ENCODE peak calls at places on chromosomes 16 and 17, in four cellular contexts. One of them, this sample, is unnamed.

GRCh38 chr17:40562841-40563370 is 2.4 kb downstream of the CCR7 start:
- DNase-seq in uterus: no peak
- DNase-seq in nephron progenitor cell: no peak
- DNase-seq in stomach: no peak
- DNase-seq in this sample: no peak

GRCh38 chr17:44187131-44187899 is 543 bp downstream of the TMUB2 start:
- DNase-seq in uterus: no peak
- DNase-seq in stomach: no peak
- DNase-seq in nephron progenitor cell: no peak
- DNase-seq in this sample: no peak

GRCh38 chr16:67767953-67768352 is 38.4 kb downstream of the RANBP10 start:
- DNase-seq in nephron progenitor cell: no peak
- DNase-seq in stomach: no peak
- DNase-seq in uterus: no peak
- DNase-seq in this sample: no peak

GRCh38 chr17:44023545-44024270 is 8.9 kb upstream of the TMEM101 start:
- DNase-seq in stomach: no peak
- DNase-seq in uterus: no peak
- DNase-seq in nephron progenitor cell: no peak
- DNase-seq in this sample: no peak

GRCh38 chr17:82328141-82328993 is 5.2 kb downstream of the SECTM1 start:
- DNase-seq in nephron progenitor cell: no peak
- DNase-seq in stomach: peak; percentile 61
- DNase-seq in uterus: no peak
- DNase-seq in this sample: no peak

GRCh38 chr17:59435238-59435637 is 103.8 kb downstream of the YPEL2 start:
- DNase-seq in uterus: no peak
- DNase-seq in stomach: no peak
- DNase-seq in nephron progenitor cell: no peak
- DNase-seq in this sample: no peak

GRCh38 chr16:50210266-50211038 is 55.9 kb upstream of the ADCY7 start:
- DNase-seq in stomach: peak; percentile 81
- DNase-seq in uterus: peak; percentile 79
- DNase-seq in nephron progenitor cell: peak; percentile 61
- DNase-seq in this sample: peak; percentile 82

GRCh38 chr16:56967733-56968132 is 6.0 kb downstream of the CETP start:
- DNase-seq in stomach: no peak
- DNase-seq in nephron progenitor cell: no peak
- DNase-seq in uterus: no peak
- DNase-seq in this sample: no peak

GRCh38 chr17:78224226-78225087 is 7.0 kb upstream of the TMEM235 start:
- DNase-seq in stomach: no peak
- DNase-seq in uterus: no peak
- DNase-seq in nephron progenitor cell: no peak
- DNase-seq in this sample: no peak

GRCh38 chr16:67723151-67723915 is 4.2 kb upstream of the GFOD2 start:
- DNase-seq in nephron progenitor cell: no peak
- DNase-seq in stomach: no peak
- DNase-seq in uterus: no peak
- DNase-seq in this sample: no peak

GRCh38 chr16:676565-677297 is 1.3 kb downstream of the RHBDL1 start:
- DNase-seq in stomach: peak; percentile 83
- DNase-seq in uterus: no peak
- DNase-seq in nephron progenitor cell: no peak
- DNase-seq in this sample: no peak

GRCh38 chr17:79942591-79943353 is 92.9 kb downstream of the TBC1D16 start:
- DNase-seq in stomach: no peak
- DNase-seq in uterus: peak; percentile 55
- DNase-seq in nephron progenitor cell: peak; percentile 3
- DNase-seq in this sample: no peak

GRCh38 chr17:71709974-71710373 is 410.8 kb upstream of the SOX9 start:
- DNase-seq in uterus: no peak
- DNase-seq in nephron progenitor cell: no peak
- DNase-seq in stomach: no peak
- DNase-seq in this sample: no peak

GRCh38 chr16:30132591-30132990 is 9.6 kb upstream of the MAPK3 start:
- DNase-seq in nephron progenitor cell: no peak
- DNase-seq in stomach: no peak
- DNase-seq in uterus: no peak
- DNase-seq in this sample: no peak

GRCh38 chr17:51683291-51683690 is 422.9 kb downstream of the UTP18 start:
- DNase-seq in uterus: no peak
- DNase-seq in nephron progenitor cell: no peak
- DNase-seq in stomach: no peak
- DNase-seq in this sample: no peak

GRCh38 chr16:7397901-7398300 is 65.3 kb downstream of the RBFOX1 start:
- DNase-seq in nephron progenitor cell: no peak
- DNase-seq in uterus: no peak
- DNase-seq in stomach: no peak
- DNase-seq in this sample: no peak

GRCh38 chr17:72393553-72393952 is 272.7 kb downstream of the SOX9 start:
- DNase-seq in stomach: no peak
- DNase-seq in nephron progenitor cell: no peak
- DNase-seq in uterus: no peak
- DNase-seq in this sample: no peak

GRCh38 chr16:35391328-35391727 is 1931.9 kb downstream of the TP53TG3F start:
- DNase-seq in uterus: no peak
- DNase-seq in stomach: no peak
- DNase-seq in nephron progenitor cell: peak; percentile 6
- DNase-seq in this sample: peak; percentile 15
- TF ChIP-seq CTCF in uterus: no peak
- TF ChIP-seq CTCF in stomach: peak; percentile 40
- TF ChIP-seq CTCF in nephron progenitor cell: peak; percentile 15
- TF ChIP-seq CTCF in this sample: peak; percentile 73

GRCh38 chr17:57106107-57106835 is 21.2 kb downstream of the AKAP1 start:
- DNase-seq in uterus: no peak
- DNase-seq in nephron progenitor cell: no peak
- DNase-seq in stomach: no peak
- DNase-seq in this sample: peak; percentile 34
- TF ChIP-seq CTCF in uterus: no peak
- TF ChIP-seq CTCF in nephron progenitor cell: no peak
- TF ChIP-seq CTCF in stomach: no peak
- TF ChIP-seq CTCF in this sample: peak; percentile 40

DNA sequence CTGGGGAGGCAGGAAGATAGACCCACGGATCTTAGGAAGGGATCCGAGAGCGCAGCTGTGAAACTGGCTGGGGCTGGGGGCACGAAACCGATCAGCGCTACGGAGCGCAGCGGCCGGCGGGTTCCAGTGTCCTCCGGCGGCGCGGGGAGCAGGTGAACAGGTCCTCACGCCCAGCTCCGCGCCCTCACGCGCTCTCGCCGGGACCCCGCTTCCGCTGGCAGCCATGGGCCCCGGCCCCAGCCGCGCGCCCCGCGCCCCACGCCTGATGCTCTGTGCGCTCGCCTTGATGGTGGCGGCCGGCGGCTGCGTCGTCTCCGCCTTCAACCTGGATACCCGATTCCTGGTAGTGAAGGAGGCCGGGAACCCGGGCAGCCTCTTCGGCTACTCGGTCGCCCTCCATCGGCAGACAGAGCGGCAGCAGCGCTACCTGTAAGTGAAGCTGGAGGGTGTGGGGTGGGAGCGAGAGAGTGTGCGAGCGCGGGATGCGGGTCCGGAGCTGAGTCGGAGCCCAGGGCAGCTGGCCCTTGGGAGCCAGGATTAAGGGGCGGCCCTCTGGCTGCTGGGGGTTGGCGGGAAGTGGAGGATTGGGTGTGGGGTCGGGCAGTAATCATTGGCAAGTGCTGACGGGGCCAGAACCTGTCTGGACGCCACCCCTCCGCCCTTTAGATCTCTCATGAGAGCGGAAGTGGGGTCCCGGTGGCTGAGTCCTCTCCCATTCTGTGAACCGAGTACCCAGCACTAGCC is 479 bp downstream of the ITGA3 start:
- DNase-seq in stomach: peak; percentile 76
- DNase-seq in uterus: peak; percentile 69
- DNase-seq in nephron progenitor cell: peak; percentile 79
- DNase-seq in this sample: no peak
- TF ChIP-seq CTCF in stomach: peak; percentile 15
- TF ChIP-seq CTCF in uterus: peak; percentile 57
- TF ChIP-seq CTCF in nephron progenitor cell: peak; percentile 27
- TF ChIP-seq CTCF in this sample: no peak

GRCh38 chr17:74292495-74292894 is 18.5 kb downstream of the DNAI2 start:
- DNase-seq in uterus: no peak
- DNase-seq in stomach: no peak
- DNase-seq in nephron progenitor cell: no peak
- DNase-seq in this sample: no peak

GRCh38 chr17:74288785-74289184 is 14.8 kb downstream of the DNAI2 start:
- DNase-seq in stomach: no peak
- DNase-seq in nephron progenitor cell: no peak
- DNase-seq in uterus: no peak
- DNase-seq in this sample: no peak

GRCh38 chr17:74289688-74290087 is 15.7 kb downstream of the DNAI2 start:
- DNase-seq in stomach: no peak
- DNase-seq in uterus: no peak
- DNase-seq in nephron progenitor cell: no peak
- DNase-seq in this sample: no peak

GRCh38 chr17:74287203-74287602 is 13.2 kb downstream of the DNAI2 start:
- DNase-seq in uterus: no peak
- DNase-seq in nephron progenitor cell: no peak
- DNase-seq in stomach: no peak
- DNase-seq in this sample: no peak

GRCh38 chr17:74290340-74290739 is 16.3 kb downstream of the DNAI2 start:
- DNase-seq in stomach: no peak
- DNase-seq in nephron progenitor cell: no peak
- DNase-seq in uterus: no peak
- DNase-seq in this sample: no peak
- TF ChIP-seq CTCF in stomach: no peak
- TF ChIP-seq CTCF in nephron progenitor cell: no peak
- TF ChIP-seq CTCF in uterus: no peak
- TF ChIP-seq CTCF in this sample: peak; percentile 14

DNA sequence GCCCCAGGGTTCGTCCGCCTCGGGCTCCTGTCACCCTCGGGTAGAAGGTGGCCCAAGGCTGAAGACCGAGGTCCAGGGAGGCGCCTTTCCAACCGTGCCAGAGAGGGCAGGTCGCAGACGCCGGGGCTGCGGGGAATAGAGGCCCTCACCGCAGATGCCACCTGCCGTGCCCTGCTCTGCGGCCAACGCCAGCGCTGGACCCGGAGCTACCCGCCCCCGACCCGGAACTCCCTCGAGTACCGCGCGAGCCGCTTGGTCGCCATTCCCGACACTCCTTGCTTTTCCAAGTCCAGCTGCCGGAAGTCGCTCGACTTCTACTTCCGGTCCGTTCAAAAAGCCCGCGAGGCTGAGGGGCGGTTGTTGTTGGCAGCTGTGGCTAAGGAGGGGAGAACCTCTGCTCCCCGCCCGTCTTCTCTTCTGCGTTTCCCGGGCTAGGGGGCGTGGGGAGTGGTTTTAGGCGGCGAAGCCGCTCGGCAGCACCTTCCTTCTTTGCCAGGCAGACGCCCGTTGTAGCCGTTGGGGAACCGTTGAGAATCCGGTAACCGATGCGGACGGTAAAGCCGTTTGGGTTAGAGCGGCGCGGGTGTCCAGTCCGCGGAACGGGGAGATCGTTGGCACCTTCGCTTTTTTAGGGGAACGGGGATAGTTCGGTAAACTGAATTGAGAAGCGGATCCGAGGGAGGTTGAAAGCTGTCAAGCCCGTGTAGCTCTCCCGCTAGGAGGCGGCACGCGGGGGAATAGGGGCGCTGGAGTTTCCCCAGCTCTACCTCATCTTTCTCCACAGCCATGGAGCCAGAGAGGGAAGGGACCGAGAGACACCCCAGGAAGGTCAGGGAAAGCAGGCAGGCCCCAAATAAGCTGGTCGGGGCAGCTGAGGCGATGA is at the start of the genes ERI2 and REXO5:
- DNase-seq in uterus: peak; percentile 88
- DNase-seq in nephron progenitor cell: peak; percentile 93
- DNase-seq in stomach: peak; percentile 93
- DNase-seq in this sample: peak; percentile 90
- TF ChIP-seq CTCF in uterus: no peak
- TF ChIP-seq CTCF in nephron progenitor cell: peak; percentile 11
- TF ChIP-seq CTCF in stomach: peak; percentile 22
- TF ChIP-seq CTCF in this sample: peak; percentile 51

GRCh38 chr16:28597692-28598261 is 927 bp upstream of the SULT1A2 start:
- DNase-seq in stomach: no peak
- DNase-seq in nephron progenitor cell: peak; percentile 28
- DNase-seq in uterus: no peak
- DNase-seq in this sample: no peak
- TF ChIP-seq CTCF in stomach: no peak
- TF ChIP-seq CTCF in nephron progenitor cell: no peak
- TF ChIP-seq CTCF in uterus: no peak
- TF ChIP-seq CTCF in this sample: no peak

This sample was measured in heart right ventricle.